ENCODE peak calls at places on chromosome 14, in seven cellular contexts. G is lung, T is body of pancreas, O is colonic mucosa, A is fibroblast of mammary gland, W is ovary, K is tibial nerve. L is an unnamed sample.

GRCh38 chr14:20656274-20656673 is 14.8 kb upstream of the OR6S1 start:
- DNase-seq in G (no peak), T (no peak), O (no peak), A (no peak), W (no peak), K (no peak), L (no peak)

GRCh38 chr14:42911642-42912041 is 1305.0 kb downstream of the LRFN5 start:
- DNase-seq in G (no peak), T (no peak), O (no peak), A (peak; percentile 8), W (no peak), K (no peak), L (no peak)

GRCh38 chr14:89040438-89041244 is 216.2 kb downstream of the TTC8 start:
- DNase-seq in G (peak; percentile 89), T (peak; percentile 94), O (peak; percentile 92), A (peak; percentile 88), W (peak; percentile 91), K (peak; percentile 87), L (peak; percentile 35)

GRCh38 chr14:34872822-34873590 is 2.2 kb downstream of the BAZ1A start:
- DNase-seq in G (no peak), T (peak; percentile 35), O (peak; percentile 27), A (peak; percentile 59), W (peak; percentile 74), K (peak; percentile 12), L (peak; percentile 21)

GRCh38 chr14:55077155-55077554 is 25.7 kb downstream of the MAPK1IP1L start:
- DNase-seq in G (no peak), T (peak; percentile 20), O (peak; percentile 39), A (peak; percentile 43), W (no peak), K (no peak), L (no peak)

GRCh38 chr14:100732766-100733100 is 6.0 kb downstream of the DLK1 start:
- DNase-seq in G (no peak), T (no peak), O (no peak), A (no peak), W (no peak), K (no peak), L (no peak)

GRCh38 chr14:76655331-76655730 is 105.9 kb upstream of the VASH1 start:
- DNase-seq in G (no peak), T (no peak), O (no peak), A (no peak), W (no peak), K (no peak), L (no peak)

GRCh38 chr14:54622189-54622958 is 55.4 kb downstream of the SAMD4A start:
- DNase-seq in G (no peak), T (no peak), O (no peak), A (no peak), W (no peak), K (no peak), L (peak; percentile 65)

GRCh38 chr14:85531141-85531593 is 1.2 kb downstream of the FLRT2 start:
- DNase-seq in G (no peak), T (peak; percentile 71), O (peak; percentile 27), A (peak; percentile 83), W (peak; percentile 67), K (peak; percentile 62), L (no peak)

GRCh38 chr14:24613747-24614146 is 4.3 kb upstream of the GZMH start:
- DNase-seq in G (no peak), T (no peak), O (no peak), A (no peak), W (no peak), K (no peak), L (no peak)

GRCh38 chr14:25121342-25122129 is 71.6 kb upstream of the STXBP6 start:
- DNase-seq in G (no peak), T (no peak), O (no peak), A (peak; percentile 95), W (no peak), K (no peak), L (no peak)

GRCh38 chr14:104845033-104845666 is 19.9 kb upstream of the CEP170B start:
- DNase-seq in G (no peak), T (no peak), O (no peak), A (no peak), W (no peak), K (no peak), L (no peak)

GRCh38 chr14:104843006-104843405 is 22.1 kb upstream of the CEP170B start:
- DNase-seq in G (no peak), T (no peak), O (no peak), A (no peak), W (no peak), K (no peak), L (no peak)

GRCh38 chr14:104844306-104845032 is 20.6 kb upstream of the CEP170B start:
- DNase-seq in G (no peak), T (no peak), O (no peak), A (no peak), W (no peak), K (no peak), L (no peak)

GRCh38 chr14:104841730-104842129 is 23.3 kb upstream of the CEP170B start:
- DNase-seq in G (no peak), T (no peak), O (no peak), A (no peak), W (no peak), K (no peak), L (no peak)

DNA sequence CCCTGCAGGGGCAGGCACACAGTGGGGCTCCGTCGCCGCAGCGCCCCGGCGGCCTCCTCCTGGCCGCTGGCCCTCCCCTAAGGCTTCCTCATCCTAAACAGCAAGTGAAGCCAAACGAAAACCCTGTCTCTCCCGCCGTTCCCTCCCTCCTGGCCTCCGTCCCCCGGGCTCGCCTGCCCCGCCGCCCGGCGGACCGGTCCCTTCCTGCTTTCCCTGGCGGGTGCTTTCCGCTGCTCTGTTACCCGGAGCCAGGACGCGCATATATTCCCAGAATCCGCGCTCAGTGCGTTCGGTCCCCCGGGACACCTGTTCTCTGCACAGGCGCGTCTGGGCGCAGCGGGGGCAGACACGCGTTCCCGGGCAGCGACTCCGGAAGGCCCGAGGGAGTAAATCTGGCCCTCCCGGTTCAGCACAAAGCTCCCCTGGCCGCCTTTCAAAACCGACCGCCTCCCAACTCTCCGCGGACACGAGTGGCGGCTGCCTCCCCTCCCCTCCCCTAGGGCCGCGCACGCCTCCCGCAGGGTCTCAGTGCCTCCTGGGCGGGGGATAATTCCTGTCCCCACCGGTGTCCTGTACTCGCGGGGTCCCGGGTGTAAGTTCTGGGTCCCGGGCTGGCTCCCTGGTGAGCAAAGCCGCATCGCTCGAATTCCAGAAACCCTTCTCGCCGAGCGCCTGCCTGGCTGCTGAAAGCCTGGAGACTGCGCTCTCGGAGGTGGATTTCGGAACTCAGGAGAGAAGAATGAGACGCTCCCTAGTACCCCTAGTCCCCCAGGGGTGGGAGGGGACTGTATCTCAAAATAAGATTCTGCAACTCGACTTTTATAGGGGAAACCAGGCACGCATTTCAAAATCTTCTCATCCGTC is 21.4 kb upstream of the CEP170B start:
- DNase-seq in G (no peak), T (no peak), O (no peak), A (no peak), W (no peak), K (no peak), L (no peak)
- H3K4me3 ChIP-seq in G (peak overlapping the region; percentile 7), T (no peak overlapping the region), O (no peak overlapping the region), A (no peak overlapping the region), W (no peak overlapping the region), K (peak overlapping the region; percentile 42), L (no peak overlapping the region)

GRCh38 chr14:50006141-50006540 is 110.2 kb downstream of the VCPKMT start:
- DNase-seq in G (no peak), T (no peak), O (no peak), A (no peak), W (no peak), K (no peak), L (no peak)

GRCh38 chr14:50008562-50009355 is 107.6 kb downstream of the VCPKMT start:
- DNase-seq in G (no peak), T (no peak), O (no peak), A (peak; percentile 42), W (no peak), K (no peak), L (no peak)

GRCh38 chr14:50003213-50004021 is 110.5 kb downstream of the ARF6 start:
- DNase-seq in G (peak; percentile 87), T (peak; percentile 78), O (peak; percentile 95), A (peak; percentile 68), W (peak; percentile 67), K (peak; percentile 64), L (peak; percentile 75)

GRCh38 chr14:50010752-50011151 is 105.6 kb downstream of the VCPKMT start:
- DNase-seq in G (no peak), T (no peak), O (no peak), A (peak; percentile 45), W (no peak), K (no peak), L (no peak)

DNA sequence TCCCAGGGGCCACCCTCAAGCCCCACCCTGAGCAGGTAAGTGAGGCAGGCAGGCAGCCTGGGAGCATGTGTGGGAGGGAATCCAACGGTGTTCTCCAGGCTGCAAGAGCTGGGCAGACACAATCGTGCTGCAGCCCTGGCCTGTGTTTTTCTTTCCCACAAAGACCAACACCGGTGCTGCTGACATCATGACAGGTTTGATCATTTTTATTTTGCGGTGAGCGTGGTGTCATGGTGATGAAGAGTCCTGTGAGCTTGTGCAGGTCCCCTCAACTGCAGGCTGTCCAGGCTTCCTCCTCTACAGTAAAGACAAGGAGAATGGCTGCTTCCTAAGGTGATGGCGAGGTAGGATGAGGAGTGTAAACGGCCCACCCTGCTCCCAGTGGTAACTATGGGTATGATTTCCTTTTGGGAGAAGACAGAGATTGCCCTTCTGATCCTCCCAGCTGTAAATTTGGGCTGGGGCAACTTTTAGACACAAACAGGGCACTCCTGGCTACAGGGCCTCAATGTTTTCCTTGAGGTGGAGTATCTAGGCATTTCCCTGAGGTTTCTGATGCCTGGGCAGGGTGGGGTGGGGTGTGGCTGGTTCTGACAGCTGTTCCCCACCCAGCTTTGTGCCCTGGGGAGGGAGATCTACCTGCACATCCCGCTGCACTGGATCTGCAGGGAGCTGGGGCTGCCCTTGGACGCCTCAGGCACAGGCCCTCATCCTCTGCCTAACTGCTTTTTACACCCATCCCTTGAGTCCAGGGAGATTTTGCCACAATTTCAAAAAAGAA is 109.1 kb downstream of the VCPKMT start:
- DNase-seq in G (no peak), T (no peak), O (peak; percentile 87), A (no peak), W (no peak), K (no peak), L (no peak)
- TF ChIP-seq CTCF in G (no peak), T (no peak), O (no peak), A (no peak), W (no peak), K (no peak), L (no peak)

DNA sequence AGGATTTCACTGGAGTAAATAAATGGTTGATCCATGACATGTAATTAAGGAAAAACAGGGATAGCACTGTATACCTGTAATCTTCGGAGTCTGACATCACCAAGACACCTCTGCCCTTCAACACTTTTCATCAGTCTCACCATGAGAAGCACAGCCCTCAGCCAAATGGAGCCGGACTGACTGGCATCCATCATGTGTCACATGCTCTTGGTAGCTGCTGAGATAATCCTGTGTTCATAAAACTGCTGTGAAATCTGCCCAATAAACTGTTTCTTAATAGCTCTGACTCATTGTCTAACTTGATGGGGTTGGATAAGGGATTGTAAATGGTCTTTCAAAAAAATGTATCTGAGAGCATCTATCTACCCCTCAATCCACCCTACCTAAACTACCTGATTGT is 33.6 kb downstream of the KCNH5 start:
- DNase-seq in G (no peak), T (no peak), O (no peak), A (peak; percentile 6), W (no peak), K (no peak), L (no peak)
- H3K4me3 ChIP-seq in G (no peak overlapping the region), T (no peak overlapping the region), O (no peak overlapping the region), A (no peak overlapping the region), W (no peak overlapping the region), K (no peak overlapping the region), L (no peak overlapping the region)

GRCh38 chr14:106039400-106039799 is 513.0 kb downstream of the TMEM121 start:
- DNase-seq in G (peak; percentile 45), T (peak; percentile 45), O (peak; percentile 22), A (peak; percentile 2), W (no peak), K (no peak), L (no peak)

GRCh38 chr14:106044515-106044914 is 518.1 kb downstream of the TMEM121 start:
- DNase-seq in G (no peak), T (no peak), O (no peak), A (no peak), W (no peak), K (no peak), L (no peak)

GRCh38 chr14:106044949-106045596 is 518.7 kb downstream of the TMEM121 start:
- DNase-seq in G (no peak), T (peak; percentile 64), O (peak; percentile 68), A (peak; percentile 29), W (no peak), K (peak; percentile 29), L (peak; percentile 44)
- TF ChIP-seq CTCF in G (peak; percentile 35), T (no peak), O (peak; percentile 51), A (peak; percentile 44), W (no peak), K (peak; percentile 11), L (peak; percentile 95)

L was measured in GM12864.